ENCODE peak calls at places on chromosomes 2 and 18, in four cellular contexts. Q is HepG2, B is GM12878, H is K562. A is an unnamed sample.

GRCh38 chr2:11129598-11130449 is 25.4 kb upstream of the SLC66A3 start:
- DNase-seq in Q (peak), B (no peak), H (peak), A (peak)

GRCh38 chr2:112096098-112096497 is 41.0 kb downstream of the TMEM87B start:
- DNase-seq in Q (no peak), B (no peak), H (no peak), A (no peak)

GRCh38 chr2:81767173-81767720 is 1462.7 kb upstream of the LRRTM1 start:
- DNase-seq in Q (no peak), B (no peak), H (no peak), A (no peak)

GRCh38 chr18:39655341-39655740 is 2089.7 kb upstream of the CELF4 start:
- DNase-seq in Q (no peak), B (no peak), H (no peak), A (no peak)

GRCh38 chr2:64838817-64839216 is 150.4 kb upstream of the SLC1A4 start:
- DNase-seq in Q (no peak), B (no peak), H (no peak), A (peak)

GRCh38 chr2:17079262-17079661 is 413.6 kb upstream of the CYRIA start:
- DNase-seq in Q (no peak), B (no peak), H (no peak), A (no peak)

GRCh38 chr2:185979546-185980071 is 241.0 kb downstream of the FSIP2 start:
- DNase-seq in Q (peak), B (no peak), H (no peak), A (no peak)

GRCh38 chr2:7930800-7931635 is 750.8 kb upstream of the ID2 start:
- DNase-seq in Q (no peak), B (no peak), H (no peak), A (no peak)

GRCh38 chr18:50726960-50727589 is 92.7 kb downstream of the MRO start:
- DNase-seq in Q (no peak), B (peak), H (no peak), A (no peak)

DNA sequence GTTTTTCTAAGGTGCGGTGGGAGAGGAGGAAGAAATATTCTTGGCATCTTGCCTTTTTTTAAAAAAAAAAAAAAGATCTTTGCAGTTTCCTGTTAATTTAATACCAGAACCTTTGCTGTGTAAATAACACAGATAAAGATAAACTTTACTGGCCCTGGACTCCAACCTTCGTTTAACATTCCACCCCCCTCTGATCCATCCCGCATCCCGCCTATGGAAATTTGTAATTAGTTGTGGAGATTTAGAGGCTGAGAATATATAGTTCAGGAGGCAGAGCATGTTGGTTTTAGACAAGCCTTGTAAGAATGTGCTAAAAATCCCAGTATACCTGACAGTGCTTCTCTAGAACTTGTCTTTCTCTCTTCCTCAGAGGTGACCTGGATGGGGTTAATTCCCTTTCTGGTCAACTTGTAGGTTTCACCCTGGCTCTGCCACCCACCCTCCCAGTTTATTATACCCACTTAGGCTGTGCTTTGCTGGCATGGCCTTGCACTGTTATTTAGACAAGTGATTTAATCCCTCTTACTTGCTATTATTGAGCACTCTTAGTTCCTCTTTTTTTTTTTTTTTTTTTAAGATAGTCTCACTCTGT is 2.9 kb upstream of the C2orf72 start:
- DNase-seq in Q (peak), B (no peak), H (no peak), A (no peak)
- TF ChIP-seq BHLHE40 in Q (no peak), B (no peak), H (no peak), A (no peak)

DNA sequence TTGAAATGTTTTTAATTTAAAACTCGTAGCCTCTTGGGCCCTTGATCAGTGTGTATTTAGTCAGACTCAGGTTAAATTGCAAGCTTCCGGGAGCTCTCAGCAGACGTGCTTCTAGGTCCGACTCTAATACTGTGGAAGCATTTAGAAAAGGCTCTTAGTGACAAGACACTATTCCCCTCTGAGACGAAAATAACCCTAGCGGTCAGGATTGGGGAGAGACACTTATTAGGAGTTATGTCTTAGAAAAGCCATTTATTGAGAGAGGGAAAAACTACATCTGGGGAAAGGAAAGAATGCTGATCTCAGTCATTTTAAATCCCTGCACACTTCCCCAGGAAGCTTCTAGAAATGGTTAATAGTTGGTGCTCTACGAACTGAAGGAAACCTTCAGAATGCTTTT is 110.5 kb upstream of the NCK2 start:
- DNase-seq in Q (no peak), B (no peak), H (no peak), A (no peak)
- TF ChIP-seq CTCF in Q (no peak), B (no peak), H (no peak), A (no peak)

GRCh38 chr2:61950571-61951315 is 45.3 kb downstream of the COMMD1 start:
- DNase-seq in Q (peak), B (no peak), H (no peak), A (no peak)

GRCh38 chr2:61949458-61950107 is 44.1 kb downstream of the COMMD1 start:
- DNase-seq in Q (no peak), B (no peak), H (no peak), A (no peak)

GRCh38 chr2:61950133-61950560 is 44.7 kb downstream of the COMMD1 start:
- DNase-seq in Q (no peak), B (no peak), H (no peak), A (no peak)

GRCh38 chr2:61952291-61952690 is 46.8 kb downstream of the COMMD1 start:
- DNase-seq in Q (no peak), B (no peak), H (no peak), A (no peak)

GRCh38 chr2:61951876-61952275 is 46.4 kb downstream of the COMMD1 start:
- DNase-seq in Q (no peak), B (no peak), H (no peak), A (no peak)
- TF ChIP-seq EP300 in Q (no peak), B (no peak), H (no peak), A (no peak)

GRCh38 chr2:28490558-28490957 is 5.3 kb upstream of the PLB1 start:
- DNase-seq in Q (no peak), B (no peak), H (no peak), A (no peak)
- TF ChIP-seq BHLHE40 in Q (no peak), B (no peak), H (no peak), A (no peak)

A was measured in A549.